ENCODE peak calls at places on chromosomes 2 and 18, in seven cellular contexts. Z, D, V, T, S, K and Y are unnamed samples.
A peak's percentile ranks its signal among the peaks of the same experiment; 100 is the strongest.

GRCh38 chr2:1070601-1071000 is 120.0 kb downstream of the SNTG2 start:
- DNase-seq in S (no peak), Z (no peak), V (no peak), K (no peak), T (no peak), D (no peak), Y (no peak)

GRCh38 chr2:226213717-226214116 is 585.9 kb downstream of the IRS1 start:
- DNase-seq in T (no peak), K (no peak), D (no peak), Z (no peak), S (peak; percentile 8), V (no peak), Y (no peak)

GRCh38 chr18:22701326-22701725 is 231.8 kb upstream of the RBBP8 start:
- DNase-seq in Z (no peak), K (no peak), D (no peak), S (no peak), V (no peak), T (no peak), Y (no peak)

GRCh38 chr18:61546598-61546997 is 213.4 kb downstream of the CDH20 start:
- DNase-seq in T (no peak), V (no peak), K (no peak), S (peak; percentile 55), Z (no peak), D (no peak), Y (no peak)

GRCh38 chr2:8677646-8678592 is 3.9 kb upstream of the ID2 start:
- DNase-seq in D (peak; percentile 75), V (peak; percentile 38), K (peak; percentile 54), S (no peak), Z (peak; percentile 54), T (no peak), Y (peak; percentile 74)

GRCh38 chr2:2913601-2914120 is 464.0 kb downstream of the EIPR1 start:
- DNase-seq in V (no peak), Z (no peak), S (no peak), K (no peak), D (no peak), T (no peak), Y (no peak)

GRCh38 chr2:239268549-239268948 is 132.3 kb downstream of the HDAC4 start:
- DNase-seq in V (no peak), Z (no peak), T (no peak), K (no peak), D (no peak), S (no peak), Y (no peak)

GRCh38 chr2:158973511-158973956 is 5.1 kb downstream of the TANC1 start:
- DNase-seq in D (no peak), T (no peak), S (no peak), Z (no peak), V (no peak), K (no peak), Y (no peak)

GRCh38 chr2:106638043-106638442 is 150.9 kb downstream of the CD8B2 start:
- DNase-seq in Z (no peak), S (peak; percentile 6), D (no peak), T (no peak), K (no peak), V (peak; percentile 1), Y (no peak)

GRCh38 chr2:60556998-60557955 is 3.8 kb upstream of the BCL11A start:
- DNase-seq in K (no peak), Z (no peak), T (no peak), D (no peak), S (no peak), V (no peak), Y (no peak)

GRCh38 chr2:60556441-60556997 is 3.1 kb upstream of the BCL11A start:
- DNase-seq in K (no peak), D (peak; percentile 65), V (no peak), T (no peak), S (no peak), Z (no peak), Y (no peak)

GRCh38 chr2:60555066-60555793 is 1.8 kb upstream of the BCL11A start:
- DNase-seq in T (no peak), D (peak; percentile 81), Z (peak; percentile 48), K (peak; percentile 58), V (peak; percentile 69), S (peak; percentile 55), Y (no peak)

GRCh38 chr2:60554649-60555065 is 1.2 kb upstream of the BCL11A start:
- DNase-seq in T (no peak), Z (no peak), D (peak; percentile 73), V (no peak), S (peak; percentile 8), K (no peak), Y (no peak)

GRCh38 chr2:60555794-60556161 is 2.3 kb upstream of the BCL11A start:
- DNase-seq in D (no peak), S (no peak), T (no peak), Z (no peak), V (no peak), K (no peak), Y (no peak)
- H3K27ac ChIP-seq in D (no peak overlapping the region), S (no peak overlapping the region), T (no peak overlapping the region), Z (no peak overlapping the region), V (no peak overlapping the region), K (no peak overlapping the region), Y (no peak overlapping the region)

DNA sequence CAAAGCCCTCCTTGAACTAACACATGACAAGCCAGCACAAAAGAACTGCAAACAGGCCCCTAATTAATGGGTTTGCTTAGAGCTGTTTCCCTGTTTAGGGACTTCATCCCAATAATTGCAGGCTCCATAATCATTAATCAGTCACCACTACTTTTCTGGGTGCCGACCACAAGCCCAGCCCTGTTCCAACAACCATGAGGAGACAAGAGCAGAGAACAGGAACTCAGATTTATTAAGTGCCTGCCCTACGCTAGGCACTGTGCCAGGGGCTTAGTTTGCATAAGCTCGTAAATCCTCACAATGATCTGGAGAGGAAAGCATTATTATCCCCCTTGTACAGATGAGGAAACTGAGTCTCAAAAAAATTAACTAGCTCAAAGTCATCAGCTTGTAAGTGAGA is 122.8 kb upstream of the PKDCC start:
- DNase-seq in D (no peak), Z (no peak), T (no peak), K (no peak), S (no peak), V (no peak), Y (no peak)
- H3K27ac ChIP-seq in D (no peak overlapping the region), Z (no peak overlapping the region), T (no peak overlapping the region), K (no peak overlapping the region), S (no peak overlapping the region), V (no peak overlapping the region), Y (peak overlapping the region; percentile 95)

GRCh38 chr2:46308629-46309028 is 11.4 kb downstream of the EPAS1 start:
- DNase-seq in Z (no peak), S (no peak), V (no peak), K (no peak), T (no peak), D (no peak), Y (no peak)
- H3K27ac ChIP-seq in Z (no peak overlapping the region), S (no peak overlapping the region), V (no peak overlapping the region), K (peak overlapping the region; percentile 90), T (no peak overlapping the region), D (peak overlapping the region; percentile 11), Y (peak overlapping the region; percentile 75)

GRCh38 chr2:166240387-166241313 is 112.8 kb upstream of the SCN1A start:
- DNase-seq in S (peak; percentile 2), Z (no peak), V (no peak), D (no peak), K (no peak), T (no peak), Y (no peak)
- H3K27ac ChIP-seq in S (no peak overlapping the region), Z (no peak overlapping the region), V (no peak overlapping the region), D (no peak overlapping the region), K (no peak overlapping the region), T (no peak overlapping the region), Y (no peak overlapping the region)

DNA sequence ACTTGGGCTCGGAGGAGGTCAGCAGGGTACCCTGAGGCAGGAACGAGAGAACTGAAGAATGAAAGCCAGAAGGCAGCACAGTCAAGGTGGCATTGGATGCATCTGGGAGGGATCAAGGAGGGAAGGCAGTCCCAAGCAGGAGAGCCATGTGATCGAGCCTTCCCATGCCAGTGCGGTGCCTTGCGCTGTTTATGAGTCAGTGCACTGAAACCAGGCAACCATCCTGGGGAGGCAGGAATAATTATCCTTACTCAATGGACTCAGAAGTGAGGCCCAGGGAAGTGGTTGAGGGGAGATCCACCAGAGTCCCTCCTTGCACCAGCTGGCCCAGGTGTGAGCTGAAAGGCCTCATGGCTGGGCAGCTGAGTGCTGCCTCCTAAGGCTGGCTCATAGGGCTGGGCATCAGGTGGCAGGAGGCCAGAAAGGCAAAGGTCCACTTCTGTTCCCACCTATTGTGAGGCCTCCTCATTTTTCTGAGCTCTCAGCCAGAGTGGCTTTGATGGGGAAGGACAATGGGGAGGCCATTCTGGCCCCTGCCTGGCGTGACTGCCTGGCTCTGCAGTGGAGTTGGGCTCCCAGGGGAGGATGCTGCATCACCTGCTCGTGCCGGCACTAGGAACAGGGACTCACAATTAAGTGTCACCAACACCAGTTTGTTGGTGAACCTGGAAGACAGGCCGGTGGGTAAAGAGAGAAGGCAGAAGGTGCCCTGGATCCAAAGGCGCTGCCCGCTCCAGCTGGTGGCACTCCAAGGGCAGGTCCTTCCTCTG is 82.3 kb downstream of the TFCP2L1 start:
- DNase-seq in S (no peak), T (no peak), Z (no peak), V (no peak), D (peak; percentile 46), K (no peak), Y (no peak)
- H3K27ac ChIP-seq in S (peak overlapping the region; percentile 30), T (no peak overlapping the region), Z (no peak overlapping the region), V (no peak overlapping the region), D (no peak overlapping the region), K (no peak overlapping the region), Y (no peak overlapping the region)